ENCODE peak calls at places on chromosomes 12 and 14, in six cellular contexts. T is Right ventricle myocardium superior, Y is GM10248, I is chondrocyte, C is cardiac muscle cell, G is H9. U is an unnamed sample.

GRCh38 chr14:101083564-101084435 is 180.3 kb upstream of the RTL1 start:
- DNase-seq in C (no peak), G (peak; percentile 76), Y (no peak), T (no peak), I (peak; percentile 58), U (no peak)

GRCh38 chr14:100542619-100543205 is 44.5 kb downstream of the BEGAIN start:
- DNase-seq in T (peak; percentile 20), I (no peak), C (no peak), G (no peak), Y (no peak), U (no peak)

GRCh38 chr14:85313801-85314207 is 216.1 kb upstream of the FLRT2 start:
- DNase-seq in T (no peak), I (no peak), G (no peak), Y (no peak), C (no peak), U (no peak)

GRCh38 chr12:120460157-120460556 is 9.4 kb downstream of the SRSF9 start:
- DNase-seq in T (no peak), Y (no peak), C (no peak), G (no peak), I (no peak), U (no peak)

GRCh38 chr12:69608114-69608513 is 2.6 kb downstream of the LRRC10 start:
- DNase-seq in Y (no peak), C (no peak), G (no peak), T (no peak), I (no peak), U (no peak)

GRCh38 chr12:3236345-3237153 is 159.4 kb downstream of the TSPAN9 start:
- DNase-seq in C (peak; percentile 66), Y (no peak), G (peak; percentile 86), T (peak; percentile 59), I (no peak), U (no peak)

GRCh38 chr12:95701275-95701674 is 89.3 kb downstream of the NTN4 start:
- DNase-seq in C (no peak), Y (no peak), I (no peak), T (no peak), G (no peak), U (no peak)

GRCh38 chr12:47107446-47107845 is 27.7 kb upstream of the AMIGO2 start:
- DNase-seq in Y (no peak), C (no peak), T (no peak), I (no peak), G (no peak), U (no peak)

GRCh38 chr12:114580306-114580705 is 103.7 kb downstream of the TBX3 start:
- DNase-seq in I (no peak), Y (no peak), G (no peak), C (no peak), T (no peak), U (no peak)

GRCh38 chr14:36054353-36055051 is 122.0 kb downstream of the PTCSC3 start:
- DNase-seq in Y (no peak), C (no peak), I (no peak), G (no peak), T (peak; percentile 48), U (no peak)

GRCh38 chr12:103771466-103771865 is 69.6 kb downstream of the NT5DC3 start:
- DNase-seq in G (peak; percentile 81), Y (no peak), C (peak; percentile 65), T (no peak), I (no peak), U (no peak)

GRCh38 chr12:98418357-98419075 is 96.9 kb upstream of the TMPO start:
- DNase-seq in I (peak; percentile 97), Y (no peak), G (peak; percentile 65), T (peak; percentile 84), C (peak; percentile 62), U (no peak)

GRCh38 chr12:1703771-1704170 is 12.9 kb downstream of the ADIPOR2 start:
- DNase-seq in G (no peak), C (no peak), I (no peak), T (no peak), Y (no peak), U (no peak)

GRCh38 chr12:78870539-78870938 is 6.0 kb downstream of the SYT1 start:
- DNase-seq in I (no peak), Y (no peak), C (no peak), G (peak; percentile 41), T (no peak), U (no peak)

GRCh38 chr12:129535351-129535750 is 368.5 kb downstream of the TMEM132D start:
- DNase-seq in T (no peak), G (no peak), C (no peak), I (no peak), Y (no peak), U (no peak)

GRCh38 chr12:123089631-123090353 is 61.1 kb downstream of the PITPNM2 start:
- DNase-seq in G (no peak), T (no peak), Y (no peak), C (no peak), I (no peak), U (no peak)

GRCh38 chr12:34212651-34213050 is 190.4 kb downstream of the ALG10 start:
- DNase-seq in G (no peak), T (no peak), C (no peak), Y (no peak), I (no peak), U (no peak)

GRCh38 chr14:23727566-23728335 is 91.6 kb downstream of the DHRS2 start:
- DNase-seq in G (peak; percentile 56), T (no peak), I (no peak), C (peak; percentile 45), Y (peak; percentile 43), U (no peak)

GRCh38 chr14:60274448-60274847 is 25.4 kb downstream of the PPM1A start:
- DNase-seq in I (no peak), G (no peak), Y (no peak), T (no peak), C (no peak), U (no peak)

GRCh38 chr12:125518074-125518473 is 452.8 kb downstream of the AACS start:
- DNase-seq in T (no peak), Y (no peak), I (no peak), C (peak; percentile 83), G (peak; percentile 76), U (no peak)

GRCh38 chr14:36315159-36315853 is 5.1 kb downstream of the MBIP start:
- DNase-seq in Y (peak; percentile 15), I (no peak), G (no peak), T (no peak), C (no peak), U (no peak)

GRCh38 chr14:34161351-34162169 is 210.7 kb upstream of the EGLN3 start:
- DNase-seq in Y (no peak), G (no peak), I (no peak), T (no peak), C (no peak), U (no peak)

GRCh38 chr12:109861689-109862314 is 18.5 kb downstream of the GLTP start:
- DNase-seq in T (no peak), I (no peak), C (no peak), G (no peak), Y (no peak), U (no peak)

GRCh38 chr12:49230176-49230575 is 34.7 kb upstream of the TUBA1C start:
- DNase-seq in I (no peak), G (no peak), Y (no peak), T (no peak), C (no peak), U (no peak)

GRCh38 chr12:47039079-47039478 is 40.3 kb upstream of the PCED1B start:
- DNase-seq in T (no peak), C (no peak), G (no peak), I (no peak), Y (no peak), U (no peak)

GRCh38 chr12:124684971-124685688 is 117.7 kb upstream of the NCOR2 start:
- DNase-seq in C (no peak), T (no peak), Y (no peak), G (no peak), I (no peak), U (no peak)

GRCh38 chr14:83071888-83072501 is 1538.3 kb upstream of the SEL1L start:
- DNase-seq in T (no peak), Y (peak; percentile 8), C (peak; percentile 28), G (no peak), I (no peak), U (no peak)

GRCh38 chr12:105204916-105205315 is 31.1 kb downstream of the APPL2 start:
- DNase-seq in G (no peak), Y (no peak), C (no peak), T (no peak), I (no peak), U (no peak)

GRCh38 chr12:124422570-124423523 is 128.0 kb downstream of the RFLNA start:
- DNase-seq in C (no peak), T (peak; percentile 96), I (peak; percentile 99), Y (no peak), G (no peak), U (no peak)

GRCh38 chr14:85471744-85472143 is 58.2 kb upstream of the FLRT2 start:
- DNase-seq in T (peak; percentile 29), Y (no peak), I (no peak), G (no peak), C (no peak), U (no peak)

GRCh38 chr12:124428136-124428791 is 133.4 kb downstream of the RFLNA start:
- DNase-seq in C (no peak), T (no peak), G (no peak), Y (no peak), I (no peak), U (no peak)

GRCh38 chr14:73477618-73478266 is 13.0 kb upstream of the RIOX1 start:
- DNase-seq in I (no peak), Y (peak; percentile 73), G (no peak), C (no peak), T (no peak), U (no peak)

GRCh38 chr14:92425101-92425500 is 88.5 kb upstream of the RIN3 start:
- DNase-seq in Y (no peak), C (no peak), T (no peak), I (no peak), G (no peak), U (no peak)

GRCh38 chr12:122533841-122534240 is 6.8 kb downstream of the KNTC1 start:
- DNase-seq in T (no peak), C (no peak), Y (no peak), I (no peak), G (no peak), U (no peak)

U was measured in CD4-positive, alpha-beta T cell.